ENCODE peak calls at places on chromosomes 3 and 15, in nine cellular contexts. Z, F, J, Y, H, E, R, A and X are unnamed samples. For H3K4me1, the result is how much of the 10 kb centered on the place peaks cover.

GRCh38 chr15:72994778-72995177 is 57.5 kb upstream of the NEO1 start:
- DNase-seq in E (no peak), J (no peak), H (no peak), R (no peak), F (no peak), Z (peak), Y (no peak), A (peak), X (no peak)

GRCh38 chr3:60056394-60056793 is 1006.6 kb upstream of the CFAP20DC start:
- DNase-seq in F (no peak), E (no peak), Z (no peak), R (no peak), A (no peak), J (no peak), H (no peak), Y (no peak), X (no peak)

GRCh38 chr15:96849501-96849900 is 519.0 kb downstream of the NR2F2 start:
- DNase-seq in R (no peak), J (peak), A (no peak), Z (no peak), F (no peak), H (no peak), E (no peak), Y (no peak), X (no peak)

GRCh38 chr3:146052046-146052790 is 108.8 kb downstream of the PLOD2 start:
- DNase-seq in A (no peak), Z (no peak), F (no peak), R (no peak), E (no peak), J (no peak), H (no peak), Y (no peak), X (no peak)

GRCh38 chr3:65481085-65481484 is 557.6 kb downstream of the MAGI1 start:
- DNase-seq in F (no peak), A (no peak), J (no peak), R (no peak), Y (no peak), H (no peak), E (no peak), Z (no peak), X (no peak)

GRCh38 chr3:72288955-72289707 is 504.2 kb upstream of the PROK2 start:
- DNase-seq in E (peak), J (peak), H (no peak), Z (no peak), F (no peak), R (no peak), A (no peak), Y (no peak), X (peak)

GRCh38 chr15:70523634-70524033 is 239.7 kb downstream of the UACA start:
- DNase-seq in H (no peak), F (peak), R (peak), Y (no peak), E (no peak), Z (no peak), J (no peak), A (no peak), X (no peak)

GRCh38 chr3:57062119-57062631 is 1.7 kb downstream of the SPATA12 start:
- DNase-seq in J (no peak), F (peak), Y (no peak), R (no peak), E (no peak), A (peak), H (no peak), Z (no peak), X (no peak)

GRCh38 chr15:94298359-94298758 is 67.0 kb downstream of the MCTP2 start:
- DNase-seq in F (no peak), R (no peak), E (no peak), Y (no peak), A (no peak), H (no peak), Z (no peak), J (no peak), X (no peak)

GRCh38 chr15:48176097-48176496 is 2.0 kb downstream of the MYEF2 start:
- DNase-seq in F (no peak), E (no peak), H (no peak), Y (no peak), R (no peak), J (no peak), Z (no peak), A (no peak), X (no peak)

GRCh38 chr3:10473581-10474438 is 31.6 kb downstream of the ATP2B2 start:
- DNase-seq in Y (no peak), E (no peak), F (peak), H (no peak), J (no peak), Z (no peak), R (no peak), A (no peak), X (no peak)

GRCh38 chr3:116302087-116302747 is 143.1 kb downstream of the LSAMP start:
- DNase-seq in A (no peak), R (no peak), H (no peak), Z (no peak), E (no peak), Y (no peak), J (no peak), F (no peak), X (no peak)

GRCh38 chr3:167032267-167032876 is 347.7 kb downstream of the ZBBX start:
- DNase-seq in E (peak), R (no peak), F (no peak), Z (no peak), Y (peak), H (no peak), J (peak), A (no peak), X (peak)

GRCh38 chr3:186003610-186004009 is 65.8 kb upstream of the TRA2B start:
- DNase-seq in J (no peak), Y (no peak), E (no peak), A (no peak), Z (no peak), R (no peak), H (no peak), F (no peak), X (no peak)

GRCh38 chr15:70098461-70099166 is 897 bp upstream of the TLE3 start:
- DNase-seq in J (peak), R (no peak), H (peak), Y (peak), E (peak), Z (peak), A (peak), F (peak), X (peak)

GRCh38 chr3:123286308-123287023 is 84.7 kb downstream of the SEC22A start:
- DNase-seq in A (peak), Z (no peak), R (no peak), J (peak), E (peak), Y (peak), F (peak), H (peak), X (peak)

GRCh38 chr15:57319226-57319918 is 56.9 kb upstream of the CGNL1 start:
- DNase-seq in J (no peak), H (no peak), E (no peak), A (no peak), Z (no peak), Y (no peak), R (no peak), F (no peak), X (no peak)

GRCh38 chr3:108897883-108898282 is 55.8 kb downstream of the GUCA1C start:
- DNase-seq in E (no peak), A (no peak), J (no peak), Z (no peak), F (no peak), Y (no peak), H (no peak), R (no peak), X (no peak)

GRCh38 chr3:136114421-136114820 is 81.7 kb downstream of the MSL2 start:
- DNase-seq in Z (no peak), Y (no peak), R (no peak), J (no peak), E (no peak), H (no peak), F (no peak), A (no peak), X (no peak)

GRCh38 chr15:44676676-44677075 is 13.2 kb upstream of the SPG11 start:
- DNase-seq in A (no peak), J (no peak), Y (no peak), H (no peak), R (no peak), E (no peak), F (no peak), Z (no peak), X (no peak)

GRCh38 chr3:137764563-137765309 is 621 bp downstream of the SOX14 start:
- DNase-seq in R (no peak), H (no peak), Z (no peak), A (no peak), Y (no peak), J (no peak), E (no peak), F (peak), X (no peak)

GRCh38 chr15:91603681-91604080 is 249.8 kb upstream of the SLCO3A1 start:
- DNase-seq in F (no peak), Z (no peak), H (no peak), Y (no peak), J (peak), R (no peak), A (no peak), E (no peak), X (no peak)

GRCh38 chr3:145696011-145696410 is 465.0 kb downstream of the PLOD2 start:
- DNase-seq in Z (no peak), A (no peak), Y (no peak), R (no peak), F (no peak), E (no peak), H (no peak), J (no peak), X (no peak)

GRCh38 chr3:161913786-161914389 is 417.3 kb downstream of the OTOL1 start:
- DNase-seq in Z (no peak), F (no peak), A (no peak), R (no peak), J (peak), Y (no peak), E (no peak), H (no peak), X (no peak)

GRCh38 chr3:187565701-187566100 is 104.5 kb downstream of the SST start:
- DNase-seq in R (no peak), A (no peak), Y (no peak), E (no peak), Z (no peak), H (no peak), F (no peak), J (no peak), X (no peak)

GRCh38 chr3:143084856-143085731 is 34.5 kb upstream of the CHST2 start:
- DNase-seq in Z (no peak), F (no peak), J (peak), A (no peak), H (no peak), E (no peak), Y (no peak), R (no peak), X (peak)

GRCh38 chr3:119175869-119176756 is 2.7 kb downstream of the UPK1B start:
- DNase-seq in H (peak), R (peak), A (peak), Z (no peak), J (peak), Y (no peak), E (no peak), F (no peak), X (no peak)

GRCh38 chr3:186002884-186003472 is 65.2 kb upstream of the TRA2B start:
- DNase-seq in H (no peak), Z (no peak), J (peak), E (peak), R (no peak), Y (peak), F (peak), A (no peak), X (no peak)

DNA sequence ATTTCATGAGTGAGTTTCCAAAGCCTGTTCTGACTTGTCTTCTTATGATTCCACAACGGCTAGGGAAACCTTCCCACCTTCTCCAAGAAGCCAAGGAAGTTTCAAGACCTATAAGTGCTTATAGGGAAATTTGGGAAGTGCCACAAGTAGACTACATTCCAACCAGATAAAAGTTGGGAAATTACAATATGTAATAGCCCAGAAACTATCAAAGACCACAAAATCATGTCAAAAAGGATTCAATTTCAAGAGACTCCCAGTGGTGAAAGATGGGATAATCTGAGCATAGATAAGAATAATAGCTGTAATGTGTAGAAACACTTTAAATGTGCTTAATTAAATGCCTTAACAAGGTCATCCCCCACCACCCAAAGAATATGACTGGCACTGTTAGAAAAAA is 169.2 kb upstream of the SLC2A2 start:
- DNase-seq in J (peak), H (no peak), R (no peak), F (no peak), Z (no peak), Y (no peak), A (no peak), E (no peak), X (no peak)
- TF ChIP-seq CTCF in J (peak), H (no peak), R (peak), F (peak), Z (no peak), Y (peak), A (no peak), E (peak), X (peak)

DNA sequence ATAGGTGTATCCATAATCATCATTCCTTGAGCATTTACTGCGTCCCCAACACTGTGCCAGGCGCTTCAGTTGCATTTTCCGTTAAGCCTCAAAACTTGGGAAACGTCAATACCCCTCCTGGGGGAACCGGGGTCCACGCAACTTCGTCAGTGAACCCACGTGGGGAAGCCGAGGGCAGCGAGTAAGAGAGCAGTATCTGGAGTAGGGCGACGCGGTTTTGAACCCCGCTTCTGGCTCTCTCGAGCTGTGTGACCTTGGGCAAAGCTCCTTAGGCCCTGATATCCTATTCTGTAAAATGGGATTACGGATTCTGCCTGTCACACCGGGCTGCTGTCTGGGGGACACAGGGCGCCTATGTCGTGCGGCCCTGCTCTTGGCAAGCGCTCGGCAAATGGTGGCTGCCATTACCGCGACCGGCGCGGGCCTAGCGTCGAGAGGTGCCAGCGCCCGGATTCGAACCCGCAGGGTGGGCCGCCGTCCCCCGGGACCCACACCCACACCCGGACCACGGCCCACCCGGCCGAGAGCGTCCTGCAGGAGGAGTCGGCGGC is 590 bp downstream of the POLG start:
- DNase-seq in F (no peak), R (no peak), E (no peak), J (peak), A (no peak), Z (no peak), H (no peak), Y (no peak), X (peak)
- H3K4me1 ChIP-seq in F (under half), R (under half), E (under half), J (under half), A (half or more), Z (half or more), H (under half), Y (under half), X (under half)

DNA sequence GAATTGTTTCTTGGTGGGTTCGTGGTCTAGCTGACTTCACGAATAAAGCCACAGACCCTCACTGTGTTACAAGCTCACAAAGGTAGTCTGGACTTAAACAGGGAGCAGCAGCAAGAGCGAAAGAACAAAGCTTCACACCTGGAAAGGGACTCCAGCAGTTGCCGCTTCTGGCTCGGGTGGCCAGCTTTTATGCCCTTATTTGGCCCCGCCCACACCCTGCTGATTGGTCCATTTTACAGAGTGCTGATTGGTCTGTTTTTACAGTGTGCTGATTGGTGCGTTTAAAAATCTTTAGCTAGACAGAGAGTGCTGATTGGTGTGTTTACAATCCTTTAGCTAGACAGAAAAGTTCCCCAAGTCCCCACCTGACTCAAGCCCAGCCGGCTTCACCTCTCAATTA is 194.2 kb upstream of the NDN start:
- DNase-seq in J (no peak), R (no peak), E (no peak), F (no peak), Y (no peak), Z (no peak), A (no peak), H (no peak), X (no peak)
- TF ChIP-seq CTCF in J (no peak), R (no peak), E (no peak), F (no peak), Y (no peak), Z (no peak), A (no peak), H (no peak), X (no peak)

GRCh38 chr3:132661120-132661519 is 991 bp downstream of the UBA5 start:
- DNase-seq in J (no peak), Y (no peak), A (no peak), Z (no peak), R (no peak), F (no peak), E (peak), H (no peak), X (no peak)
- H3K4me1 ChIP-seq in J (under half), Y (under half), A (under half), Z (under half), R (under half), F (under half), E (under half), H (under half), X (under half)

DNA sequence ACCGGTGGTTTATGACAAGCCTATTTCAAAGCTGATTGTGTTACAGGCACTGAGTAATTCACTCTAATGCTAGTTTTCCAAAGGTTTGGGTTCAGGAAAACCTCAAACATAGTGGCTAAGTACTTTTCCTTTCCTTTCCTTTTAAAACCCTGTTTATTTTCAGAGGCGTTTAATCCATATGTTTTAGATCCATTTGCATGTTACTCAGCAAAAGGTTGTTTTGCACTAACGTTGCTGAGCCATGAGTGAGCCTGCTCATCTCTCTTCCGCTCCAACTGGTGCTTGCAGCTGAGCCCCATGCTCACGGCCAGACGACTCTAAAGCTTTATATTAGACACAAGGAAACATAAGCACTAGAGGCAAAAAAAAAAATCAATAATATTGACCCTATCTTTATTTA is 9.4 kb downstream of the CEMIP start:
- DNase-seq in F (no peak), H (no peak), Z (no peak), Y (no peak), E (no peak), A (no peak), R (no peak), J (no peak), X (no peak)
- TF ChIP-seq CTCF in F (no peak), H (no peak), Z (no peak), Y (no peak), E (no peak), A (no peak), R (no peak), J (no peak), X (no peak)

GRCh38 chr15:67199881-67200763 is 54.3 kb downstream of the AAGAB start:
- DNase-seq in H (no peak), F (no peak), Z (no peak), E (no peak), R (no peak), J (no peak), Y (no peak), A (no peak), X (no peak)
- H3K4me1 ChIP-seq in H (under half), F (under half), Z (under half), E (under half), R (under half), J (under half), Y (under half), A (under half), X (under half)

DNA sequence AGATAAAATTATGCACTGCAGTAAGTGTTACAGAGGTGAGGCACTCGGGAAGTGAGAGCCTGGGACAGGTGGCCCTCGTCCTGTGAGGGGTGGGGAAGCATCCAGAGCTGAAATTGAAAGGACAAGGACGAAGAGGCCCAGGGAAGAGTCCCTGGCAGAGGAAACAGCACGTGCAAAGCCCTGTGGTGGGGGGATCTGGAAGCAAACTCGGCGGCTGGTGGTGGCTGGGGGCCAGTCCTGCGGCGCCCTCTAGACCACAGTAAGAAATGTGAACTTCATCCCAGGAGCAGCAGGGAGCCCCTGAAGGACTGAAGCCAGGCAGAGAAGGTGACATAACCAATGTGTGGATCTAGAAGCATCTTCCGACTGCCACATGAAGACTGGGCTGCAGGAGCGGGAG is 42.8 kb downstream of the GRIP2 start:
- DNase-seq in F (peak), R (no peak), H (no peak), E (no peak), J (no peak), Y (no peak), Z (no peak), A (no peak), X (no peak)
- TF ChIP-seq CTCF in F (peak), R (no peak), H (no peak), E (no peak), J (no peak), Y (peak), Z (no peak), A (no peak), X (peak)

GRCh38 chr3:12938258-12938711 is 96.9 kb upstream of the RPL32 start:
- DNase-seq in E (no peak), A (no peak), F (no peak), J (no peak), Z (no peak), Y (no peak), R (no peak), H (no peak), X (no peak)
- H3K4me1 ChIP-seq in E (under half), A (under half), F (under half), J (under half), Z (half or more), Y (under half), R (under half), H (under half), X (under half)